ENCODE peak calls at places on chromosomes 13 and 19, in eight cellular contexts. E is lower leg skin; Q is activated CD4-positive, alpha-beta T cell treated with anti-CD3 and anti-CD28 coated beads, Interleukin-2, amount 50 U/mL, for 1 hour; R is neural crest cell; K is GDM1; L is neural progenitor cell; B is GM23338; Z is AG09319. W is an unnamed sample.

GRCh38 chr19:17669419-17669818 is 18.7 kb downstream of the UNC13A start:
- DNase-seq in B (no peak), K (no peak), Q (no peak), E (no peak), Z (no peak), R (no peak), L (no peak), W (no peak)

GRCh38 chr19:20321139-20321656 is 154.2 kb downstream of the ZNF486 start:
- DNase-seq in Q (no peak), E (no peak), B (no peak), L (no peak), R (no peak), Z (no peak), K (no peak), W (no peak)

GRCh38 chr19:7363225-7363624 is 14.5 kb downstream of the ARHGEF18 start:
- DNase-seq in E (no peak), R (no peak), K (no peak), Q (no peak), Z (no peak), L (no peak), B (no peak), W (no peak)

GRCh38 chr13:31394491-31394890 is 194.7 kb downstream of the B3GLCT start:
- DNase-seq in B (no peak), E (no peak), L (no peak), R (no peak), Q (no peak), K (no peak), Z (no peak), W (no peak)

GRCh38 chr13:107111248-107111647 is 543.3 kb upstream of the ARGLU1 start:
- DNase-seq in R (no peak), Q (no peak), E (no peak), Z (no peak), L (no peak), B (no peak), K (no peak), W (no peak)

GRCh38 chr13:49315036-49315565 is 67.4 kb downstream of the CDADC1 start:
- DNase-seq in B (no peak), Q (no peak), R (no peak), Z (no peak), L (no peak), K (no peak), E (peak), W (no peak)

GRCh38 chr19:45558399-45558878 is 26.2 kb downstream of the OPA3 start:
- DNase-seq in Z (no peak), R (peak), B (peak), L (peak), Q (peak), E (no peak), K (peak), W (peak)

GRCh38 chr19:10975374-10976036 is 14.7 kb downstream of the SMARCA4 start:
- DNase-seq in B (no peak), L (no peak), Z (peak), Q (no peak), K (no peak), R (no peak), E (no peak), W (no peak)

GRCh38 chr19:49801966-49802661 is 11.0 kb downstream of the FUZ start:
- DNase-seq in E (peak), K (no peak), Z (peak), R (peak), B (peak), Q (no peak), L (peak), W (peak)

GRCh38 chr19:3087769-3088168 is 6.4 kb upstream of the GNA11 start:
- DNase-seq in K (no peak), R (no peak), B (no peak), Q (no peak), Z (no peak), E (no peak), L (no peak), W (no peak)